ENCODE peak calls at places on chromosomes 7 and 10, in four cellular contexts. M, G, Z and N are unnamed samples.

GRCh38 chr7:91064052-91064451 is 200.2 kb upstream of the FZD1 start:
- DNase-seq in M (no peak), G (no peak), Z (no peak), N (no peak)

GRCh38 chr10:61943699-61944444 is 42.4 kb downstream of the ARID5B start:
- DNase-seq in M (no peak), G (peak), Z (peak), N (no peak)

GRCh38 chr7:141276031-141276430 is 202.2 kb downstream of the TMEM178B start:
- DNase-seq in M (no peak), G (no peak), Z (no peak), N (no peak)

GRCh38 chr7:40859965-40860543 is 725.2 kb downstream of the SUGCT start:
- DNase-seq in M (no peak), G (no peak), Z (no peak), N (no peak)

GRCh38 chr7:114574384-114574783 is 159.8 kb downstream of the FOXP2 start:
- DNase-seq in M (no peak), G (no peak), Z (no peak), N (no peak)

GRCh38 chr10:28878236-28878970 is 201.1 kb downstream of the BAMBI start:
- DNase-seq in M (no peak), G (no peak), Z (no peak), N (no peak)

GRCh38 chr7:6413637-6414036 is 34.1 kb downstream of the DAGLB start:
- DNase-seq in M (no peak), G (no peak), Z (no peak), N (no peak)

GRCh38 chr7:143456992-143457793 is 13.9 kb downstream of the TAS2R60 start:
- DNase-seq in M (no peak), G (no peak), Z (no peak), N (no peak)

GRCh38 chr10:42941790-42942189 is 135.1 kb upstream of the RET start:
- DNase-seq in M (no peak), G (no peak), Z (no peak), N (no peak)

GRCh38 chr7:142488842-142489241 is 231.0 kb upstream of the PRSS58 start:
- DNase-seq in M (no peak), G (no peak), Z (peak), N (no peak)

GRCh38 chr10:102394801-102395676 is 466 bp upstream of the NFKB2 start:
- DNase-seq in M (no peak), G (peak), Z (peak), N (peak)

GRCh38 chr10:22086730-22087364 is 83.3 kb upstream of the DNAJC1 start:
- DNase-seq in M (peak), G (peak), Z (no peak), N (peak)

GRCh38 chr10:14736600-14737081 is 38.1 kb downstream of the FAM107B start:
- DNase-seq in M (peak), G (no peak), Z (no peak), N (no peak)

GRCh38 chr7:98194672-98195457 is 16.4 kb upstream of the BHLHA15 start:
- DNase-seq in M (no peak), G (no peak), Z (no peak), N (no peak)